ENCODE peak calls at places on chromosomes 4 and X, in five cellular contexts. G is endothelial cell, W is spleen, T is CD14-positive monocyte, Z is ascending aorta. L is an unnamed sample.

GRCh38 chrX:38335382-38335781 is 8.1 kb upstream of the RPGR start:
- DNase-seq in G (no peak), W (no peak), T (no peak), Z (no peak), L (no peak)

GRCh38 chr4:42609051-42609450 is 47.9 kb downstream of the ATP8A1 start:
- DNase-seq in G (no peak), W (no peak), T (no peak), Z (no peak), L (no peak)

GRCh38 chr4:35286434-35286833 is 957.9 kb downstream of the ARAP2 start:
- DNase-seq in G (no peak), W (no peak), T (no peak), Z (no peak), L (no peak)

GRCh38 chr4:163003979-163004378 is 162.7 kb downstream of the NAF1 start:
- DNase-seq in G (no peak), W (no peak), T (no peak), Z (no peak), L (no peak)

GRCh38 chr4:5746829-5747745 is 36.1 kb downstream of the EVC start:
- DNase-seq in G (no peak), W (no peak), T (no peak), Z (peak), L (no peak)

GRCh38 chr4:71441186-71442169 is 102.7 kb downstream of the SLC4A4 start:
- DNase-seq in G (no peak), W (no peak), T (no peak), Z (no peak), L (no peak)

GRCh38 chrX:68901512-68901911 is 72.7 kb downstream of the EFNB1 start:
- DNase-seq in G (no peak), W (no peak), T (no peak), Z (no peak), L (no peak)

GRCh38 chr4:104394409-104394813 is 100.3 kb downstream of the CXXC4 start:
- DNase-seq in G (no peak), W (no peak), T (no peak), Z (no peak), L (no peak)

GRCh38 chr4:71229477-71230257 is 109.2 kb upstream of the SLC4A4 start:
- DNase-seq in G (peak), W (no peak), T (no peak), Z (no peak), L (no peak)

GRCh38 chrX:46461653-46462191 is 83.5 kb downstream of the ZNF674 start:
- DNase-seq in G (no peak), W (no peak), T (no peak), Z (no peak), L (no peak)

GRCh38 chr4:7727727-7728126 is 211.9 kb downstream of the AFAP1 start:
- DNase-seq in G (no peak), W (no peak), T (no peak), Z (no peak), L (no peak)

GRCh38 chr4:40059362-40059761 is 2.7 kb downstream of the N4BP2 start:
- DNase-seq in G (no peak), W (no peak), T (no peak), Z (no peak), L (no peak)

DNA sequence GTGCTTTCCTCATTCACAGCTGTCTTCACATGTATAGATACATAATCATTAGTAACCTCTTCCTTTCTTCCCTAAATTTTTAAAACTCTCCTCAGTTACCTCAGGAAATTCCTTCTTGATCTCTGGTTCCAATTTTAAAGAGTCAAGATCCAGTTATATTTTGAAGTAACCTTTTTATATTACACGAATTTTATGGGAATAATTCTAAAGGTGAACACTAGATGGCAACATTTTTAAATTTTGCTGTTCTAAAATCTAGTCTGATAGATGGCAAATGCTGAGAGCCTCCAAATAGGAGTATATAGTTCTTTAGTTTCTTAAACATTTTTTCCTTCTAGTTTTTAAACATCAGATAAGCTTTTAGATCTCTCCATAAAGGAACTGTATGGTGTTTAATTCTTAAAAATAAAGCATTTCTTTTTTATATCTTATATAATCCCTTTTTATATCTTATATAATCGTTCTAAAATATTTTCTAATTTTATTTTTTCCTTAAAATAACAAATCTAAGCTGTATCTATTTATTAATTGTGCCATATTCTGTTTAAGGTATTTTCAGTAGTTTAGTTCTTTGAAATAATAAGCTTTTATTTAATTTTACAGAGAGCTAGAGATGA is 37.9 kb upstream of the PAPSS1 start:
- DNase-seq in G (no peak), W (no peak), T (no peak), Z (no peak), L (no peak)
- TF ChIP-seq CTCF in G (peak), W (peak), T (peak), Z (peak), L (peak)

DNA sequence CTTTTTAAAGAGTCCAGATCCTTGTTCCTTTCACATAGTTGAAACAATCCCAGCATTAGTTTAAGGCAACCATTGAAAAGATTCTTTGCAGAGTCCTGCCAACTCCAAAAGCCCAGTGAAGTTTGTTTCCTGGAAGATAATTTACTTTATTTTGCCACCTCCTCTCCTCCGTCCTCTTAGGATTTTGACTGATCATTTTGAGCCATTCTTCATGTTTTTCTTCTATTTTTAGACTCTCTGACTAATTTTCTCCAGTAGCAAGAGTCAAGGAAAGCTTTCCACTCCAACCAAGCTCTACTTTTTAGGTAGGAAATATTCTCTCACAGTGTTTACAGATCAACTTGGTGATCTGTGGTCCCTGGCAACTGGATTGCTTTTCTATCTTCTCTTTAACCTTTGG is 10.3 kb downstream of the NCBP2L start:
- DNase-seq in G (no peak), W (no peak), T (no peak), Z (no peak), L (no peak)
- TF ChIP-seq CTCF in G (no peak), W (no peak), T (no peak), Z (no peak), L (no peak)

DNA sequence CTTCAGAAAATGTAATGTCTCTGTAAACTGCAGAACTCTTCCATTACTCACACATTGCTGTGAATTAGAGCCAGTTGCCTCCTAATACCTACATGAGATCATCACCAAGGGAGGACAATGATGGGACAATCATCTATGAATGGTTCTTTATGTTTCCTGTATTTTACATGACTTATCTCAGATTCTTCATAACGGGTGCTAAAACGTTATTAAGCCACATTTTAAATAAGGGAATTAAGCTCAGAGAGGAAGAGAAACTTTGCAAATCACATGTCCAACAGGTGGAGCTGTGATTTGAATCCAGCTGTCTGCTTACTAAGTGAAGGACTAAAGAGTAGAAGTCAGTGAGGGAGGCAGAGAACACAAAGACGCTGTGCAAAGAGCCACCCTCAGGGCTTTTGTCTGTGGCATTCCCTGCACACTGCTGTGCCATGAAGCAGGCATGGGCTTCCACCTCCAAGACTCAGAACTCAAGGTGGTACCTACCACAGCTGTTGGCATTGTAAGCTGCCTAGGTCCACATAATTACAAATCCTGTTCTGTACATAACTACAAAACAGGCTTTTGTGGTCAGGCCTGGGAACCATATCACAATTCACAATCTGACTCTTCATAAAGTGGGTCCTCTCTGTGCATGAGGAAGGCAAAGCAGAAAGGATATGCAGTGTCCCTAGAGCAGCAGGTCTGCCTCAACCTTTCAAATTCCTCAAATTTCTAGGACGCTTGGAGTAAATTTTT is 12.8 kb downstream of the TBC1D9 start:
- DNase-seq in G (no peak), W (no peak), T (peak), Z (no peak), L (no peak)
- TF ChIP-seq CTCF in G (no peak), W (peak), T (peak), Z (no peak), L (peak)

GRCh38 chr4:165359501-165359900 is 19.3 kb upstream of the CPE start:
- DNase-seq in G (no peak), W (no peak), T (no peak), Z (no peak), L (no peak)

GRCh38 chr4:165360985-165361678 is 17.7 kb upstream of the CPE start:
- DNase-seq in G (no peak), W (no peak), T (no peak), Z (no peak), L (no peak)

GRCh38 chr4:165360041-165360782 is 18.6 kb upstream of the CPE start:
- DNase-seq in G (no peak), W (no peak), T (no peak), Z (no peak), L (no peak)

GRCh38 chr4:165351359-165352130 is 24.1 kb downstream of the MSMO1 start:
- DNase-seq in G (no peak), W (no peak), T (no peak), Z (no peak), L (no peak)

DNA sequence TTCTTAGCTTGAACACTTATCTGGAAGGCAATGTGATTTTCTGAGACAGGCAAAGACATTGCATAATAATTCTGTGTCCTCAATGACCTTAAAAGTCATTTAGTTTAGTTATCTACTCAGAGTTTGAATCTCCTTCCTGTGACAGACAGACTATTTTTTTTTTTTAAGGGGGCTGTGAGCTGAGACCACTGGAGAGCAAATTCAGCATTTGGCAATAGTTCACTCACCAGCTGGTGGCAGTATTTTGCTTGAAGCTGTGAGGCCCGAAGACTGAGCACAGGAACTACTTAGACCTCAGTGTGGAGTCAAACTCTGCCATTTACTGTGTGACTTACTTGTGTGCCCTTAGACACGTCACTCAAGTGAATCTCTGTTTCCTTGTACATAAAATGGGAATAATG is 22.9 kb upstream of the CPE start:
- DNase-seq in G (peak), W (no peak), T (no peak), Z (no peak), L (no peak)
- TF ChIP-seq CTCF in G (no peak), W (no peak), T (peak), Z (peak), L (peak)

GRCh38 chr4:102623622-102624021 is 122.5 kb downstream of the NFKB1 start:
- DNase-seq in G (no peak), W (no peak), T (no peak), Z (no peak), L (no peak)
- TF ChIP-seq CTCF in G (no peak), W (no peak), T (no peak), Z (no peak), L (peak)

DNA sequence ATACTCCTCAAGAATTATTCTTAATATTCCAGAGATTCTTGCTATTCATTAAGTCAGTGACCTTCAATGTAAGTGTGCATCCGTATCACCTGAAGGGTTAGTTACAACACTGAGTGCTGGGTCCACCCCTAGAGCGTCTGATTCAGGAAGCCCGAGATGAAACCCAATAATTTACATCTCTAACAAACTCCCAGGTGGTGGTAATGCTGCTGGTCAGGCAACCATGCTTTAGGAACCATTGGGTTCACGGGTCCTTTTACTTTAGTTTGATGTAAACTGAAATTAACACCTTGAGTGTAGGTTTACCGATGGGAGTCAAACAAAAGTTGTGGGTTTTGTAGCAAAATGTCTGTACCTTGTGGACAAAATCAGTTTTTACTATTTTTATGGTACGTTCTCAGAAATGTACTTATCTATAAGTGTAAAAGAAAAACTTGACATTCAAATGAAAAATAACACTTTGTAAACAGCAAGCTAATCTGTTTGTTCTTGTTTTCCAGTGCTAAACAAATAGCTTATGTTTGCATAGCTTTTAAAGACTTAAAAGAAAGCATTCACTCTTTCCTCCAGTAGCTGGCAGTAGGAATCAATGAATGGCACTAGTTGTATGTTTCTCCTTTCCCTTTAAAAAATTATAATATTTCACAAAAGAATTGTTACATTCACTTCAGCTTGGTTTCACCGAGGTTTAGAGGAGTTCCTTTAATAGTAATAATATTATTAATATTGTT is 32.7 kb downstream of the ACE2 start:
- DNase-seq in G (no peak), W (no peak), T (no peak), Z (no peak), L (no peak)
- TF ChIP-seq CTCF in G (no peak), W (no peak), T (no peak), Z (no peak), L (peak)

GRCh38 chr4:115780268-115780667 is 666.8 kb upstream of the NDST4 start:
- DNase-seq in G (no peak), W (no peak), T (no peak), Z (no peak), L (no peak)
- TF ChIP-seq CTCF in G (no peak), W (no peak), T (no peak), Z (no peak), L (no peak)

L was measured in chondrocyte.